ENCODE peak calls at places on chromosome 1, in seven cellular contexts. V is Daoy; Z is GOT3; J is activated CD4-positive, alpha-beta T cell treated with anti-CD3 and anti-CD28 coated beads for 4 hours; A is AG08395; Q is HTR-8/SVneo; N is skeletal muscle cell. X is an unnamed sample.

GRCh38 chr1:151756291-151756690 is 7.0 kb downstream of the MRPL9 start:
- DNase-seq in V (peak; percentile 26), Z (no peak), J (no peak), A (peak; percentile 68), Q (no peak), N (no peak), X (no peak)

GRCh38 chr1:115679141-115679611 is 37.4 kb downstream of the VANGL1 start:
- DNase-seq in V (peak; percentile 86), Z (no peak), J (no peak), A (peak; percentile 95), Q (peak; percentile 15), N (no peak), X (peak; percentile 88)

GRCh38 chr1:155529929-155530328 is 32.7 kb downstream of the ASH1L start:
- DNase-seq in V (no peak), Z (no peak), J (no peak), A (no peak), Q (no peak), N (no peak), X (no peak)

GRCh38 chr1:29259802-29260441 is 23.6 kb downstream of the PTPRU start:
- DNase-seq in V (peak; percentile 39), Z (no peak), J (no peak), A (peak; percentile 74), Q (no peak), N (no peak), X (peak; percentile 88)

GRCh38 chr1:207284209-207284892 is 37.1 kb upstream of the CD55 start:
- DNase-seq in V (no peak), Z (no peak), J (no peak), A (no peak), Q (no peak), N (no peak), X (no peak)

GRCh38 chr1:204376919-204377799 is 17.4 kb upstream of the PLEKHA6 start:
- DNase-seq in V (no peak), Z (no peak), J (no peak), A (no peak), Q (no peak), N (no peak), X (peak; percentile 43)

GRCh38 chr1:66598670-66599069 is 64.7 kb downstream of the SGIP1 start:
- DNase-seq in V (peak; percentile 70), Z (no peak), J (no peak), A (peak; percentile 59), Q (peak; percentile 30), N (peak; percentile 59), X (peak; percentile 62)

GRCh38 chr1:208025036-208025435 is 114.1 kb upstream of the CD34 start:
- DNase-seq in V (no peak), Z (no peak), J (no peak), A (peak; percentile 71), Q (no peak), N (no peak), X (no peak)

GRCh38 chr1:200753650-200754198 is 15.0 kb downstream of the CAMSAP2 start:
- DNase-seq in V (no peak), Z (no peak), J (no peak), A (no peak), Q (no peak), N (no peak), X (no peak)

GRCh38 chr1:233613252-233614172 is at the start of gene KCNK1:
- DNase-seq in V (peak; percentile 89), Z (peak; percentile 61), J (no peak), A (peak; percentile 70), Q (peak; percentile 68), N (peak; percentile 91), X (peak; percentile 92)

GRCh38 chr1:151774540-151774939 is 11.2 kb upstream of the MRPL9 start:
- DNase-seq in V (no peak), Z (no peak), J (no peak), A (no peak), Q (no peak), N (no peak), X (no peak)

GRCh38 chr1:170424346-170424745 is 107.6 kb upstream of the GORAB start:
- DNase-seq in V (no peak), Z (no peak), J (no peak), A (no peak), Q (no peak), N (no peak), X (no peak)

GRCh38 chr1:55279627-55280026 is 64.5 kb upstream of the USP24 start:
- DNase-seq in V (no peak), Z (no peak), J (no peak), A (no peak), Q (no peak), N (no peak), X (no peak)

GRCh38 chr1:16189921-16190499 is 22.4 kb downstream of the ARHGEF19 start:
- DNase-seq in V (peak; percentile 33), Z (no peak), J (no peak), A (peak; percentile 36), Q (no peak), N (no peak), X (peak; percentile 53)

GRCh38 chr1:244254467-244254866 is 197.2 kb downstream of the ADSS2 start:
- DNase-seq in V (no peak), Z (no peak), J (no peak), A (no peak), Q (no peak), N (no peak), X (no peak)

GRCh38 chr1:150322310-150322709 is 977 bp downstream of the PRPF3 start:
- DNase-seq in V (no peak), Z (no peak), J (no peak), A (no peak), Q (no peak), N (no peak), X (no peak)

GRCh38 chr1:37477198-37477931 is 3.0 kb downstream of the ZC3H12A start:
- DNase-seq in V (peak; percentile 93), Z (no peak), J (peak; percentile 93), A (no peak), Q (no peak), N (no peak), X (peak; percentile 86)

GRCh38 chr1:109984190-109984455 is 442 bp upstream of the AHCYL1 start:
- DNase-seq in V (peak; percentile 80), Z (no peak), J (no peak), A (peak; percentile 44), Q (no peak), N (peak; percentile 72), X (no peak)

GRCh38 chr1:111719561-111720239 is 19.5 kb downstream of the INKA2 start:
- DNase-seq in V (no peak), Z (no peak), J (no peak), A (no peak), Q (no peak), N (no peak), X (no peak)

GRCh38 chr1:18922319-18922726 is 20.0 kb upstream of the ALDH4A1 start:
- DNase-seq in V (peak; percentile 85), Z (peak; percentile 19), J (no peak), A (peak; percentile 91), Q (no peak), N (no peak), X (peak; percentile 86)

GRCh38 chr1:243409284-243409683 is 153.4 kb downstream of the SDCCAG8 start:
- DNase-seq in V (no peak), Z (no peak), J (no peak), A (no peak), Q (no peak), N (no peak), X (no peak)